ENCODE peak calls at places on chromosomes 16 and 17, in four cellular contexts. M is WTC11, N is HepG2, P is SK-N-SH. Y is an unnamed sample.

GRCh38 chr16:89326721-89327120 is 109.2 kb downstream of the ZNF778 start:
- DNase-seq in M (peak; percentile 26), N (no peak), P (no peak), Y (no peak)

GRCh38 chr17:39922006-39922405 is 3.6 kb upstream of the GSDMB start:
- DNase-seq in M (no peak), N (no peak), P (no peak), Y (no peak)

GRCh38 chr16:48366165-48367093 is 18.8 kb downstream of the SIAH1 start:
- DNase-seq in M (peak; percentile 40), N (peak; percentile 79), P (peak; percentile 46), Y (peak; percentile 17)

GRCh38 chr16:52363082-52363481 is 183.9 kb downstream of the TOX3 start:
- DNase-seq in M (no peak), N (no peak), P (no peak), Y (no peak)

GRCh38 chr16:23206986-23207385 is 24.4 kb downstream of the SCNN1G start:
- DNase-seq in M (no peak), N (no peak), P (peak; percentile 70), Y (no peak)

GRCh38 chr16:17222756-17223411 is 247.9 kb downstream of the XYLT1 start:
- DNase-seq in M (peak; percentile 17), N (no peak), P (no peak), Y (no peak)

GRCh38 chr17:81322271-81323082 is 27.4 kb upstream of the SLC38A10 start:
- DNase-seq in M (peak; percentile 56), N (peak; percentile 78), P (peak; percentile 94), Y (peak; percentile 98)

GRCh38 chr16:57383276-57384247 is 11.3 kb downstream of the CX3CL1 start:
- DNase-seq in M (no peak), N (peak; percentile 44), P (no peak), Y (no peak)

GRCh38 chr17:40068917-40069750 is 6.4 kb downstream of the THRA start:
- DNase-seq in M (no peak), N (no peak), P (peak; percentile 76), Y (peak; percentile 64)

GRCh38 chr17:17189559-17189958 is 16.6 kb downstream of the PLD6 start:
- DNase-seq in M (no peak), N (no peak), P (no peak), Y (no peak)

GRCh38 chr17:17188586-17188985 is 17.5 kb downstream of the PLD6 start:
- DNase-seq in M (no peak), N (no peak), P (no peak), Y (no peak)

GRCh38 chr17:17191961-17192381 is 14.2 kb downstream of the PLD6 start:
- DNase-seq in M (no peak), N (no peak), P (no peak), Y (no peak)

GRCh38 chr17:17190188-17190587 is 15.9 kb downstream of the PLD6 start:
- DNase-seq in M (no peak), N (peak; percentile 40), P (no peak), Y (no peak)

GRCh38 chr17:17191346-17191792 is 14.8 kb downstream of the PLD6 start:
- DNase-seq in M (no peak), N (no peak), P (no peak), Y (no peak)
- TF ChIP-seq FOXJ3 in M (no peak), N (no peak), P (no peak), Y (no peak)

GRCh38 chr16:85157813-85158701 is 45.8 kb upstream of the CIBAR2 start:
- DNase-seq in M (peak; percentile 76), N (peak; percentile 79), P (peak; percentile 79), Y (no peak)
- TF ChIP-seq FOXJ3 in M (no peak), N (no peak), P (no peak), Y (no peak)

GRCh38 chr17:10798332-10798749 is 5.6 kb downstream of the TMEM238L start:
- DNase-seq in M (no peak), N (no peak), P (no peak), Y (no peak)
- TF ChIP-seq FOXJ3 in M (no peak), N (no peak), P (no peak), Y (no peak)

GRCh38 chr17:75154195-75155106 is at the start of gene JPT1:
- DNase-seq in M (peak; percentile 99), N (peak; percentile 99), P (peak; percentile 99), Y (peak; percentile 97)

GRCh38 chr17:75160211-75160610 is 5.9 kb upstream of the JPT1 start:
- DNase-seq in M (no peak), N (no peak), P (no peak), Y (no peak)

GRCh38 chr17:75155191-75155601 is 884 bp upstream of the JPT1 start:
- DNase-seq in M (peak; percentile 23), N (no peak), P (no peak), Y (no peak)

GRCh38 chr17:75163074-75163473 is 8.8 kb upstream of the JPT1 start:
- DNase-seq in M (no peak), N (no peak), P (no peak), Y (no peak)

DNA sequence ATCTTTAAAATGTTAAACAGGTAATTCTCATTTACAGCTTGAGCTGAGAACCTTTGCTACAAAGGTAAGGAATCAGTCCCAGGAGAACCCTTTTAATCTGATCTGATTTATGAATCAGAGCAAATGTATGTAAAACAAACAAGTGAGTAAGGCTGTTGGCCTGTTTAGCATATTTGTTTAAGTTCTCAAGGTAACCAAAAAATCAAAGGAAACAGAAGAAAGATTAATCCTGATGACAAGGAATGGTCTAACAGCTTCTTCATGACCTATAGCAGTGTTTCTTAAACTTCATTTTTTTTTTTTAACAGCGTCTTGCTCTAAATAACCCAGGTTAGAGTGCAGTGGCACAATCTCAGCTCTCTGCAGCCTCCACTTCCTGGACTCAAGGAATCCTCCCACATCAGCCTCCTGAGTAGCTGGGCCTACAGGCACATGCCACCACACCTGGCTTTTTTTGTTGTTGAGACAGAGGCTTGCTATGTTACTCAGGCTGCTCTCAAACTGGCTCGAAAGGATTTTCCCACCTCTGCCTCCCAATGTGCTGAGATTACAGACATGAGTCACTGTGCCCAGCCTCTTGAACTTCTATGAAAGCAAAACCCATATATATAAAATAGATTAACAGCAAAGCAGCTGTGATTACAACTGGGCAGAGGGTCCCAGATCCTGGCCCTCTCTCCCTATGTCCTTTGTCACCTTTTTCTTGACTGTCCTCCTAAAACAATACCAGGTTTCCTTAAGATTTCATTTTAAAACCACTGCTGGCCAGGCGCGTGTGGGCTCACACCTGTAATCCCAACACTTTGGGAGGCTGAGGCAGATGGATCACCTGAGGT is 5.1 kb upstream of the JPT1 start:
- DNase-seq in M (no peak), N (no peak), P (no peak), Y (no peak)
- TF ChIP-seq FOXJ3 in M (no peak), N (no peak), P (no peak), Y (no peak)

DNA sequence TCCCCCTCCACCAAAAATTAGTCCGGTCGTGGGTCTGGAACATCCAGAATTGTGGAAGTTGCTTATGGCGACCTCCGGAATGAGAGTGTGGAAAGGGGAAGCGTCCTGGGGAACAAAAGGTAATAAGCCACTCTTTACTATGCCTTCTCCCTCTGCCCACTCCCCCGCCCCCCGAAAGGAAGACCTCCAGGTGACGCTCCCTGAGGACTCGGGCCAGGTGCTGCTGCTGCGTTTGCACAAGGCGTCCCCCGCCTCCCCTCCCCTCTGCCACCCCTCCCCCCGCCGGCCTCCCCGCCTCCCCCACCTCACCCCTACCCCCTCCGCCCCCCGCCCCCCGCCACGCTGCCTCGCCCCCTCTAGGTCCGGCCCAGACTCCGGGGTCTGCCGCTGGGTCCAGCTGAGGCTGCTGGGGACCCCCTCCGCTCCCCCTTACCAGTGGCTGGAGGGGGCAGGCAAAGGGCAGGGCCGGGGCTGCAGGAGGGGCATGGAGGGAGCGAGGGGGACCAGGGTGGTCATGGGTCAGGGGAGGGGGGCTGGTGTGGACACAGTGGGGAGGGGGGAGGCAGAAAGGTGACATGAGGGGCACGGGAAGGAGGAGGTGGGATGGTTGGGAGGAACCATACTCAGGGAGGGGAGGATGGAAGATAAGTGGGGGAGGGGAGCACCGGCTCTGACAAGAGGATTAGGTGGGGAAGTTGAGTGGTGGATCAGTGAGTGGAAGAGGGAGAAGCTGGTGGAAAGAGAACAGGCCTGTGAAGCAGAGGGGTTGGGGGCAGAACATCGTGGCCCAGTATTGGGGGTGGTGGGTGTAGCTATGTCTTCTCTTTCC is 23.5 kb downstream of the ALOX12B start:
- DNase-seq in M (peak; percentile 39), N (no peak), P (no peak), Y (no peak)
- TF ChIP-seq FOXJ3 in M (no peak), N (no peak), P (no peak), Y (no peak)

GRCh38 chr17:77317091-77317519 is 176.3 kb downstream of the SEC14L1 start:
- DNase-seq in M (no peak), N (no peak), P (peak; percentile 24), Y (no peak)
- TF ChIP-seq FOXJ3 in M (no peak), N (no peak), P (no peak), Y (no peak)

DNA sequence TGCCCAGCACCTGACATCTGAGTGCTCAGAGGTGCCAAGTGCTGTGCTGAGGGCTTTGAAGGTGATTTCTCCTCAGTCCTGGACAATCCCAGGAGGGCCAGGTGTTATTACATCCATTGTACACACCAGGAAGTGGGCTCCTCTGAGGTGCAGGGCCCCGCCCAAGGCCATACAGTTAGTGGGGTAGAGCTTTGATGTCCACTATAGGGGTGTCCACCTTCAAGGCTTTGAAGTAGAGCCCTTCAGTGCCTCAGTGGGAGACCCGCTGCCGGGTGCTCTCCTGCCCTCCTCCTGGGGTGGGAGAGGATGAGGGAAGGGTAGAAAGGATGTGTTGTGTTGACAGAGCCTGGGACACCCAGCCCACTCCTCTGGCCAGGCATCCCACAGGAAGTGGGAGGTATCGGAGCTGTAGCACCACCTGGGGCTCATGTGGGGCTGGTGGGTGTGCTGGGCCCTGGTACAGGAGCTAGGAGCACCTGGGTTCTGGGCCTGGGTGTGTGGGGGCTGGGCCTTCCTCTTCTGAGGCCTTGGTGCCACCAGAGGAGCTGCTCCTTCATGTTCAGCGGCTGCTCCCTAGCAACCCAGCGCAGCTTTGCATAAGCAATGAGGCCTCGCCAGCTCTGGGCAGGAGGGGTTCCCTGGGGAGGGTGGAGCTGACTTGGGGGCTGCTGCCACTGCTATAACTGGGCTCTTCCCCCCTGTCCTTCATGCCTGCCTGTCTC is 7.4 kb downstream of the LASP1 start:
- DNase-seq in M (peak; percentile 42), N (no peak), P (no peak), Y (no peak)
- TF ChIP-seq FOXJ3 in M (no peak), N (no peak), P (no peak), Y (no peak)

GRCh38 chr17:61218438-61218837 is 181.2 kb upstream of the TBX2 start:
- DNase-seq in M (no peak), N (no peak), P (no peak), Y (no peak)
- TF ChIP-seq FOXJ3 in M (no peak), N (no peak), P (no peak), Y (no peak)

DNA sequence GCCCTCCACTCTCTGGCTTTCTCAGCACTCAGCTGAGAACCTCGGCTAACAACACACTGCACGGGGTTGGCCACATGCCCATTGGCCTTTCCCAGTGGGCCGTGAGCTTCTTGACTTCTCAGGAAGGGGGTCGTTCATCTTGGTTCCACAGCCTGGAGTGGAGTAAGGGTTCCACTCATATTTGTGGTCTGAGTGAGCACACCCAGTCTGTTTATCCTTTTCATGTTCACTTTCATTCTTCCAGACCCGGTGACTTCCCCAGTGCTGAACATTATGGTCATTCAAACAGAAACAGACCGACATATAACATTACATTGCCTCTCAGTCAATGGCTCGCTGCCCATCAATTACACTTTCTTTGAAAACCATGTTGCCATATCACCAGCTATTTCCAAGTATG is 8.2 kb downstream of the MILR1 start:
- DNase-seq in M (no peak), N (no peak), P (no peak), Y (no peak)
- TF ChIP-seq FOXJ3 in M (no peak), N (no peak), P (no peak), Y (no peak)

Y was measured in K562.